ENCODE peak calls at places on chromosomes 6 and 20, in four cellular contexts. U, X, H and J are unnamed samples.

GRCh38 chr6:159213401-159213800 is 44.2 kb downstream of the FNDC1 start:
- DNase-seq in U (no peak), X (no peak), H (no peak), J (no peak)

GRCh38 chr6:129671442-129672344 is 38.3 kb downstream of the ARHGAP18 start:
- DNase-seq in U (no peak), X (no peak), H (no peak), J (no peak)

GRCh38 chr6:118750143-118750542 is 98.8 kb upstream of the CEP85L start:
- DNase-seq in U (no peak), X (no peak), H (no peak), J (no peak)

GRCh38 chr6:105087571-105088211 is 92.1 kb downstream of the POPDC3 start:
- DNase-seq in U (no peak), X (peak; percentile 40), H (no peak), J (no peak)

GRCh38 chr20:49821850-49822249 is 9.2 kb downstream of the SLC9A8 start:
- DNase-seq in U (no peak), X (no peak), H (peak; percentile 47), J (no peak)

GRCh38 chr6:33343953-33344611 is 26.5 kb upstream of the ZBTB22 start:
- DNase-seq in U (no peak), X (no peak), H (no peak), J (no peak)

GRCh38 chr20:62737271-62737761 is 28.7 kb downstream of the NTSR1 start:
- DNase-seq in U (no peak), X (no peak), H (peak; percentile 24), J (peak; percentile 39)

GRCh38 chr6:77368660-77369313 is 94.5 kb downstream of the HTR1B start:
- DNase-seq in U (no peak), X (peak; percentile 26), H (peak; percentile 42), J (no peak)

GRCh38 chr6:118735320-118735719 is 83.9 kb upstream of the CEP85L start:
- DNase-seq in U (no peak), X (no peak), H (no peak), J (no peak)

GRCh38 chr6:44430322-44430721 is 42.8 kb downstream of the CDC5L start:
- DNase-seq in U (no peak), X (no peak), H (no peak), J (no peak)

GRCh38 chr20:18613553-18613952 is 25.7 kb downstream of the DTD1 start:
- DNase-seq in U (no peak), X (no peak), H (no peak), J (no peak)

GRCh38 chr20:63058696-63059335 is 52.1 kb upstream of the BHLHE23 start:
- DNase-seq in U (peak; percentile 51), X (no peak), H (peak; percentile 20), J (peak; percentile 19)

GRCh38 chr6:29943053-29943966 is 978 bp downstream of the HLA-A start:
- DNase-seq in U (peak; percentile 71), X (no peak), H (no peak), J (no peak)

GRCh38 chr6:87718662-87719433 is 16.8 kb upstream of the AKIRIN2 start:
- DNase-seq in U (no peak), X (no peak), H (no peak), J (no peak)

GRCh38 chr6:125858427-125859320 is 67.9 kb downstream of the NCOA7 start:
- DNase-seq in U (no peak), X (peak; percentile 62), H (peak; percentile 30), J (peak; percentile 51)

GRCh38 chr6:147503587-147503986 is 4.9 kb upstream of the SAMD5 start:
- DNase-seq in U (no peak), X (no peak), H (no peak), J (no peak)

GRCh38 chr6:142195862-142196536 is 48.9 kb downstream of the VTA1 start:
- DNase-seq in U (no peak), X (no peak), H (no peak), J (no peak)

GRCh38 chr6:151075943-151076555 is 163.7 kb upstream of the AKAP12 start:
- DNase-seq in U (no peak), X (no peak), H (no peak), J (no peak)

GRCh38 chr6:137659871-137660270 is 165.7 kb upstream of the OLIG3 start:
- DNase-seq in U (no peak), X (peak; percentile 32), H (no peak), J (no peak)

GRCh38 chr20:63311833-63312243 is 18.9 kb downstream of the COL20A1 start:
- DNase-seq in U (no peak), X (no peak), H (peak; percentile 21), J (no peak)

GRCh38 chr20:53402233-53403005 is 191.2 kb downstream of the ZNF217 start:
- DNase-seq in U (no peak), X (no peak), H (no peak), J (no peak)

GRCh38 chr6:33171096-33171888 is 21.0 kb downstream of the COL11A2 start:
- DNase-seq in U (no peak), X (no peak), H (no peak), J (peak; percentile 47)

GRCh38 chr6:5763407-5763806 is 243.3 kb downstream of the NRN1 start:
- DNase-seq in U (no peak), X (no peak), H (no peak), J (no peak)

GRCh38 chr6:119671105-119671504 is 321.5 kb upstream of the MAN1A1 start:
- DNase-seq in U (no peak), X (no peak), H (no peak), J (no peak)

GRCh38 chr6:40957616-40958492 is 81.2 kb downstream of the UNC5CL start:
- DNase-seq in U (no peak), X (no peak), H (no peak), J (no peak)

GRCh38 chr6:105507811-105508210 is 104.9 kb upstream of the PREP start:
- DNase-seq in U (no peak), X (no peak), H (no peak), J (no peak)

GRCh38 chr20:21002486-21002885 is 103.7 kb downstream of the LINC00237 start:
- DNase-seq in U (no peak), X (no peak), H (no peak), J (no peak)

GRCh38 chr20:16491277-16491912 is 81.9 kb downstream of the KIF16B start:
- DNase-seq in U (no peak), X (no peak), H (no peak), J (no peak)

GRCh38 chr6:75308250-75308988 is 23.8 kb upstream of the TMEM30A start:
- DNase-seq in U (no peak), X (no peak), H (no peak), J (no peak)

GRCh38 chr6:75307364-75308004 is 22.9 kb upstream of the TMEM30A start:
- DNase-seq in U (no peak), X (no peak), H (no peak), J (no peak)

GRCh38 chr6:75306074-75306473 is 21.5 kb upstream of the TMEM30A start:
- DNase-seq in U (no peak), X (no peak), H (no peak), J (no peak)

GRCh38 chr6:75302280-75302679 is 17.7 kb upstream of the TMEM30A start:
- DNase-seq in U (no peak), X (no peak), H (no peak), J (no peak)

GRCh38 chr6:75305573-75305972 is 21.0 kb upstream of the TMEM30A start:
- DNase-seq in U (no peak), X (no peak), H (no peak), J (no peak)
- TF ChIP-seq CTCF in U (no peak), X (no peak), H (no peak), J (no peak)

DNA sequence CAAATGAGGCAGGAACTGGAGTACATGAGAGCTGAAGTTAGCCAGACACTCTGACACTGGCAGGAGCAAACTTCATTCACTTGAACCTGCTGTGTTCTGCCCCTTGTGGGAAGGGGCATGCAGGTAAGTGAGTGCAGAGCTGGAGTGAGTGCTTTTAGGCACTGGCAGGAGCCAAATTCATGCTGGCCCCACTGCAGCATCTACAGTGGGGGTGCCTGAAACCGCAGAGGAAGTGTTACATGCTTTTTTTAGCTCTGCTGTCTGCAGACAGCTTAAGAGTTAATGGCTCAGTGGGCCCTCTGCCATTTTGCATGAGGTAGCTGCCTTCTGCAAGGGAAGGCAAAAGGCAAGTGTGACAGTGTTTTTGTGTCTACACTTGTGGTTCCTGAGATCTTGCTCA is 167.9 kb upstream of the SYNCRIP start:
- DNase-seq in U (no peak), X (no peak), H (no peak), J (no peak)
- H3K9me3 ChIP-seq in U (peaks cover 22% of the 10 kb centered on the region), X (peaks cover 48% of the 10 kb centered on the region), H (no peaks in the 10 kb centered on the region), J (peaks cover 21% of the 10 kb centered on the region)

GRCh38 chr20:22429175-22430153 is 154.9 kb downstream of the FOXA2 start:
- DNase-seq in U (no peak), X (no peak), H (no peak), J (no peak)
- TF ChIP-seq POLR2A in U (no peak), X (no peak), H (no peak), J (no peak)

DNA sequence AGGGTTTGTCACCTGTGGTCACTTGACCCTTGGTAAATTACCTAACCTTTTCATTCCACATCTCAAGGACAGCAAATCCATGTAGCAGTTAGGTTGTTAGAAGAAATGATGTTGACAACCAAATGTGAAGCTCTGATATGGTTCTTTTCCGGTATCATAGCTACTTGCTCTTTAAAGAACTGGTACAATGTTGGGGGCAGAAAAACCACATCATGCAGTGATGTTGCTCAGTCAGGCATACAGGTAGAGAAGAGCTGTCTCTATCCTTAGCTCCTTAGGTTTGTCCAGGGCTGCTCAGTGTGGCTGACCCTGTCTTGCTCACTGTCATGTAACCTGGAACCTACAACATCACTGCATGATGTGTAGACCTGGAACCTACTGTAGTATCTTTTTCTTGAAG is 135.5 kb downstream of the LRRC1 start:
- DNase-seq in U (no peak), X (no peak), H (no peak), J (no peak)
- TF ChIP-seq CTCF in U (no peak), X (no peak), H (no peak), J (no peak)

GRCh38 chr20:62487-62886 is 25.0 kb upstream of the DEFB125 start:
- DNase-seq in U (no peak), X (no peak), H (no peak), J (no peak)
- H3K9me3 ChIP-seq in U (peaks cover 4% of the 10 kb centered on the region), X (peaks cover 30% of the 10 kb centered on the region), H (no peaks in the 10 kb centered on the region), J (no peaks in the 10 kb centered on the region)

DNA sequence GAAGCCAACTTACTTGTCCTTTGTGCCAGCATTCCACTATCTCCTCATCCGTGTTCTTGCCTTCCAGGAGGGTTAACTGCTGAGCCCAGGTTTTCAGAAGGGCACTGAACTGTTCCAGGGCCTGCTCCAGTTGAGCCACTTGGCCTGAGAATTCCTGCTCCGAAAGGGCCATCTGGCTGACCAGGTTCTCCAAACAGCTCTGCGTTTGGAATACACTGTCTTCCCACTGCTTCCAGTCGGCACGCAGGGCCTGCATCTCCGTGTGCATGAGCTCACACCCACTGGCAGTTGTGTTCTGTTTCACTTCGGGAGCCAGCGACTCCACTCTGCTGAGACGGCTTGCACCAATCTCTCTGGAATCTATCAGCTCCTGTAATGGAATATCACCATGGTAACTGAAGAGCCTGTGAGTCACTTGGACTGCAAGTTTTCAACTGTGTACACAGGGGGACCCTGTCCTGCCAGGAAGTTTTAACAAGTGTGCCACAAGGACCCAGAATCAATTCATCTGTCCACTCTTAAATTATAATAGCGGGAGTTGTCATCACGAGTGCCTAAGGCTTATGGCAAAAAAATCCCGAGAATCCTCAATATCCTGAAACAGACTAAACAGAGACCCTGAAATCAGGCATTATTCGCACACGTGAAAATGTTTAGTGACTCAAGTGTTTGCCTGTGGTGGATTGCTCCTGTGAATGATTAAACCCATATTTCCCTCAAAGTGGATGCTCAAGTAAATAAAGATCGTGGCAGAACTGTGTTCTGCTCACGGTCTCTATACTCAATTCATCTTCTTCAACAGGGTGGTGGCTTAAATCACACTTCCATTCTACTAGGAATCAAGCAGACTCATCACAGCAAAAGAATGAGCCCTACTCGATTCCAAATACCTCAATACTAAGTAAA is 255.9 kb downstream of the SYNE1 start:
- DNase-seq in U (peak; percentile 90), X (peak; percentile 41), H (peak; percentile 89), J (peak; percentile 55)
- TF ChIP-seq POLR2A in U (no peak), X (no peak), H (peak; percentile 45), J (peak; percentile 47)